ENCODE peak calls at places on chromosomes 5 and 9, in six cellular contexts. V, O, T, D, G and Y are unnamed samples.

GRCh38 chr5:111764019-111764418 is 7.0 kb upstream of the NREP start:
- DNase-seq in V (no peak), O (no peak), T (no peak), D (no peak), G (no peak), Y (no peak)

GRCh38 chr5:40223884-40224402 is 455.8 kb upstream of the PTGER4 start:
- DNase-seq in V (no peak), O (no peak), T (no peak), D (no peak), G (no peak), Y (no peak)

GRCh38 chr5:126917918-126918623 is 112.3 kb downstream of the MARCHF3 start:
- DNase-seq in V (no peak), O (no peak), T (peak), D (peak), G (no peak), Y (no peak)

GRCh38 chr5:89707891-89708290 is 701.7 kb downstream of the CETN3 start:
- DNase-seq in V (no peak), O (no peak), T (no peak), D (no peak), G (no peak), Y (no peak)

GRCh38 chr5:38641003-38641402 is 84.6 kb upstream of the LIFR start:
- DNase-seq in V (no peak), O (no peak), T (no peak), D (no peak), G (no peak), Y (no peak)

GRCh38 chr9:84278131-84278530 is 62.4 kb downstream of the SLC28A3 start:
- DNase-seq in V (no peak), O (no peak), T (no peak), D (no peak), G (no peak), Y (no peak)

GRCh38 chr5:32542216-32543059 is 42.9 kb upstream of the SUB1 start:
- DNase-seq in V (no peak), O (peak), T (peak), D (no peak), G (no peak), Y (no peak)

GRCh38 chr9:94649100-94649855 is 10.0 kb upstream of the FBP1 start:
- DNase-seq in V (no peak), O (peak), T (no peak), D (no peak), G (no peak), Y (no peak)

GRCh38 chr5:147658293-147658932 is 124.1 kb downstream of the JAKMIP2 start:
- DNase-seq in V (no peak), O (no peak), T (no peak), D (peak), G (no peak), Y (no peak)

GRCh38 chr9:89639367-89639795 is 34.6 kb downstream of the GADD45G start:
- DNase-seq in V (peak), O (no peak), T (no peak), D (no peak), G (no peak), Y (no peak)

GRCh38 chr9:93302586-93303257 is 118.8 kb downstream of the WNK2 start:
- DNase-seq in V (peak), O (peak), T (peak), D (peak), G (peak), Y (no peak)

GRCh38 chr9:123424131-123424530 is 68.1 kb downstream of the CRB2 start:
- DNase-seq in V (no peak), O (no peak), T (no peak), D (peak), G (no peak), Y (no peak)

GRCh38 chr9:4667681-4668080 is 1.4 kb upstream of the SPATA6L start:
- DNase-seq in V (no peak), O (no peak), T (no peak), D (no peak), G (no peak), Y (no peak)

GRCh38 chr9:122213589-122214413 is 15.0 kb downstream of the LHX6 start:
- DNase-seq in V (no peak), O (peak), T (peak), D (peak), G (peak), Y (no peak)

GRCh38 chr9:91583996-91584395 is 160.4 kb upstream of the NFIL3 start:
- DNase-seq in V (no peak), O (no peak), T (no peak), D (no peak), G (no peak), Y (no peak)

GRCh38 chr9:131423171-131423581 is 29.3 kb downstream of the PRRC2B start:
- DNase-seq in V (peak), O (no peak), T (no peak), D (no peak), G (no peak), Y (no peak)

GRCh38 chr5:177300236-177300880 is 3.2 kb downstream of the RAB24 start:
- DNase-seq in V (peak), O (peak), T (peak), D (no peak), G (no peak), Y (no peak)

GRCh38 chr5:42951169-42951846 is 88.8 kb downstream of the ANXA2R start:
- DNase-seq in V (peak), O (peak), T (no peak), D (no peak), G (peak), Y (no peak)

GRCh38 chr5:142280066-142281011 is 44.5 kb downstream of the SPRY4 start:
- DNase-seq in V (peak), O (no peak), T (peak), D (no peak), G (no peak), Y (no peak)

GRCh38 chr5:15752886-15753285 is 252.9 kb downstream of the FBXL7 start:
- DNase-seq in V (no peak), O (no peak), T (no peak), D (peak), G (no peak), Y (no peak)

GRCh38 chr5:502325-503079 is 21.7 kb downstream of the SLC9A3 start:
- DNase-seq in V (no peak), O (no peak), T (no peak), D (peak), G (no peak), Y (no peak)
- TF ChIP-seq CTCF in V (no peak), O (no peak), T (no peak), D (peak), G (no peak), Y (no peak)

GRCh38 chr5:163269624-163270023 is 167.8 kb upstream of the CCNG1 start:
- DNase-seq in V (no peak), O (no peak), T (peak), D (no peak), G (no peak), Y (no peak)
- TF ChIP-seq CTCF in V (no peak), O (no peak), T (no peak), D (no peak), G (no peak), Y (no peak)

GRCh38 chr5:33992864-33993263 is 8.4 kb upstream of the SLC45A2 start:
- DNase-seq in V (no peak), O (no peak), T (no peak), D (no peak), G (no peak), Y (no peak)

GRCh38 chr5:33999986-34000385 is 7.9 kb downstream of the AMACR start:
- DNase-seq in V (no peak), O (no peak), T (no peak), D (no peak), G (no peak), Y (no peak)

GRCh38 chr5:33997331-33997983 is 10.4 kb downstream of the AMACR start:
- DNase-seq in V (peak), O (peak), T (peak), D (peak), G (no peak), Y (no peak)

DNA sequence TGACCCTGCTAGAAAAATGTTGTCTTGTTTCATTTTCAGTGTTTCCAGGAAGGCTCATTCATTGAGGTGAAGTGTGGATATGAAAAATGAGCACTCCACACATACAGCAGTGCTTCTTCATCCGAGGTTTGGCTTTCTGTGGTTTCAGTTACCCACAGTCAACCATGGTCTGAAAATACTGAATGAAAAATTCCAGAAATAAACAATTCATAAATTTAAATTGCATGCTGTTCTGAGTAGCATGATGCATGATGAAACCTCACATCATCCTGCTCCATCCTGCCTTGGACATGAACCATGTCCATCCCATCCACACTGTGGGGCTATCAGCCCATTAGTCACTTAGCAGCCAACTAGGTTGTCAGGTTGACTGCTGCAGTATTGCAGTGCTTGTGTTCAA is 10.4 kb upstream of the SLC45A2 start:
- DNase-seq in V (no peak), O (no peak), T (no peak), D (no peak), G (no peak), Y (no peak)
- TF ChIP-seq CTCF in V (no peak), O (no peak), T (peak), D (no peak), G (no peak), Y (no peak)

GRCh38 chr5:168020522-168021294 is 270.7 kb upstream of the WWC1 start:
- DNase-seq in V (no peak), O (no peak), T (no peak), D (no peak), G (no peak), Y (no peak)
- TF ChIP-seq CTCF in V (no peak), O (no peak), T (no peak), D (peak), G (no peak), Y (no peak)

GRCh38 chr5:132661231-132662003 is 3.4 kb downstream of the IL13 start:
- DNase-seq in V (no peak), O (no peak), T (peak), D (no peak), G (no peak), Y (no peak)
- TF ChIP-seq CTCF in V (no peak), O (no peak), T (peak), D (peak), G (no peak), Y (no peak)

GRCh38 chr5:65760504-65761275 is 38.7 kb downstream of the NLN start:
- DNase-seq in V (no peak), O (no peak), T (no peak), D (no peak), G (peak), Y (no peak)
- TF ChIP-seq CTCF in V (no peak), O (no peak), T (no peak), D (no peak), G (peak), Y (no peak)

GRCh38 chr9:12889402-12890106 is 114.7 kb downstream of the LURAP1L start:
- DNase-seq in V (no peak), O (no peak), T (no peak), D (no peak), G (no peak), Y (no peak)

GRCh38 chr9:12882430-12882829 is 107.6 kb downstream of the LURAP1L start:
- DNase-seq in V (no peak), O (no peak), T (no peak), D (no peak), G (no peak), Y (no peak)

GRCh38 chr9:12880406-12881016 is 105.7 kb downstream of the LURAP1L start:
- DNase-seq in V (no peak), O (no peak), T (no peak), D (no peak), G (no peak), Y (no peak)

GRCh38 chr9:12884736-12885395 is 110.0 kb downstream of the LURAP1L start:
- DNase-seq in V (no peak), O (no peak), T (peak), D (no peak), G (no peak), Y (no peak)
- TF ChIP-seq CTCF in V (no peak), O (no peak), T (no peak), D (peak), G (no peak), Y (no peak)